ENCODE peak calls at places on chromosomes 13 and 19, in four cellular contexts. M is CD8-positive, alpha-beta T cell; V is AG09319; Y is SW 1271. Z is an unnamed sample.

GRCh38 chr19:42207767-42208259 is 9.7 kb downstream of the DEDD2 start:
- DNase-seq in M (no peak), V (no peak), Y (no peak), Z (no peak)

GRCh38 chr19:43700368-43701015 is 15.4 kb upstream of the IRGC start:
- DNase-seq in M (no peak), V (peak), Y (no peak), Z (no peak)

GRCh38 chr19:47443331-47443730 is 24.0 kb upstream of the MEIS3 start:
- DNase-seq in M (no peak), V (no peak), Y (no peak), Z (no peak)

GRCh38 chr13:19890030-19890429 is 26.6 kb upstream of the ZMYM5 start:
- DNase-seq in M (no peak), V (no peak), Y (no peak), Z (no peak)

GRCh38 chr13:99693351-99693750 is 192.1 kb downstream of the TM9SF2 start:
- DNase-seq in M (no peak), V (no peak), Y (no peak), Z (no peak)

GRCh38 chr13:113291997-113292862 is 4.8 kb upstream of the LAMP1 start:
- DNase-seq in M (no peak), V (no peak), Y (no peak), Z (no peak)

GRCh38 chr19:58518261-58519086 is 1.1 kb downstream of the ZBTB45 start:
- DNase-seq in M (no peak), V (no peak), Y (no peak), Z (no peak)

GRCh38 chr13:27302643-27303262 is 32.1 kb downstream of the RASL11A start:
- DNase-seq in M (no peak), V (no peak), Y (no peak), Z (no peak)

GRCh38 chr19:13597625-13598024 is 91.3 kb upstream of the CACNA1A start:
- DNase-seq in M (peak), V (peak), Y (no peak), Z (peak)

GRCh38 chr13:33087790-33088189 is 71.6 kb downstream of the KL start:
- DNase-seq in M (no peak), V (no peak), Y (no peak), Z (no peak)

GRCh38 chr19:32373614-32374295 is 28.3 kb downstream of the ZNF507 start:
- DNase-seq in M (no peak), V (peak), Y (peak), Z (no peak)

GRCh38 chr13:48160879-48161278 is 66.0 kb upstream of the MED4 start:
- DNase-seq in M (no peak), V (no peak), Y (no peak), Z (no peak)

GRCh38 chr13:29847501-29847983 is 2.9 kb downstream of the UBL3 start:
- DNase-seq in M (no peak), V (no peak), Y (no peak), Z (no peak)

GRCh38 chr13:22926176-22927007 is 254.4 kb upstream of the SGCG start:
- DNase-seq in M (no peak), V (peak), Y (no peak), Z (no peak)

GRCh38 chr19:41189425-41190065 is 3.5 kb upstream of the CYP2S1 start:
- DNase-seq in M (no peak), V (no peak), Y (no peak), Z (no peak)

GRCh38 chr19:14048439-14049153 is 13.3 kb downstream of the PALM3 start:
- DNase-seq in M (peak), V (no peak), Y (no peak), Z (peak)

GRCh38 chr13:86760620-86761019 is 910.6 kb upstream of the SLITRK5 start:
- DNase-seq in M (no peak), V (no peak), Y (no peak), Z (no peak)

GRCh38 chr13:76038920-76039716 is 403.0 kb downstream of the LMO7 start:
- DNase-seq in M (no peak), V (no peak), Y (no peak), Z (no peak)

GRCh38 chr13:111051656-111052232 is 63.4 kb upstream of the ARHGEF7 start:
- DNase-seq in M (no peak), V (no peak), Y (no peak), Z (no peak)

GRCh38 chr19:47176627-47177090 is 46.0 kb downstream of the SAE1 start:
- DNase-seq in M (no peak), V (peak), Y (no peak), Z (peak)

GRCh38 chr19:56114051-56114694 is 6.9 kb downstream of the ZNF787 start:
- DNase-seq in M (no peak), V (no peak), Y (no peak), Z (no peak)

GRCh38 chr13:104571161-104571889 is 1505.1 kb upstream of the SLC10A2 start:
- DNase-seq in M (no peak), V (no peak), Y (peak), Z (no peak)

GRCh38 chr19:489418-490196 is 6.7 kb upstream of the MADCAM1 start:
- DNase-seq in M (no peak), V (no peak), Y (no peak), Z (no peak)

GRCh38 chr19:28443361-28443760 is 769.6 kb downstream of the UQCRFS1 start:
- DNase-seq in M (no peak), V (no peak), Y (no peak), Z (no peak)

GRCh38 chr19:518292-519231 is 11.3 kb downstream of the TPGS1 start:
- DNase-seq in M (peak), V (no peak), Y (no peak), Z (no peak)

GRCh38 chr19:19040417-19040816 is 7.0 kb downstream of the ARMC6 start:
- DNase-seq in M (no peak), V (peak), Y (no peak), Z (no peak)

GRCh38 chr13:110275931-110276552 is 30.9 kb downstream of the COL4A1 start:
- DNase-seq in M (no peak), V (no peak), Y (no peak), Z (no peak)

GRCh38 chr19:14731200-14731599 is 41.4 kb downstream of the ZNF333 start:
- DNase-seq in M (no peak), V (no peak), Y (no peak), Z (no peak)

GRCh38 chr13:110287031-110287828 is 19.7 kb downstream of the COL4A1 start:
- DNase-seq in M (no peak), V (no peak), Y (no peak), Z (no peak)

GRCh38 chr13:47964863-47965262 is 36.2 kb downstream of the SUCLA2 start:
- DNase-seq in M (no peak), V (no peak), Y (no peak), Z (no peak)

GRCh38 chr19:4347521-4347920 is 4.2 kb downstream of the MPND start:
- DNase-seq in M (no peak), V (no peak), Y (no peak), Z (no peak)

GRCh38 chr13:110121312-110122083 is 185.5 kb downstream of the COL4A1 start:
- DNase-seq in M (no peak), V (no peak), Y (no peak), Z (no peak)

GRCh38 chr19:28284389-28284788 is 928.6 kb downstream of the UQCRFS1 start:
- DNase-seq in M (no peak), V (no peak), Y (no peak), Z (no peak)

GRCh38 chr19:33795370-33796163 is 1.1 kb upstream of the KCTD15 start:
- DNase-seq in M (no peak), V (peak), Y (peak), Z (peak)

GRCh38 chr19:45764487-45764886 is 4.6 kb downstream of the SIX5 start:
- DNase-seq in M (no peak), V (no peak), Y (no peak), Z (no peak)

GRCh38 chr13:26323127-26323526 is 69.2 kb downstream of the CDK8 start:
- DNase-seq in M (no peak), V (no peak), Y (no peak), Z (no peak)

GRCh38 chr19:48835734-48836088 is 580 bp downstream of the HSD17B14 start:
- DNase-seq in M (peak), V (peak), Y (peak), Z (peak)

GRCh38 chr13:52006491-52007245 is 4.6 kb downstream of the ATP7B start:
- DNase-seq in M (no peak), V (no peak), Y (no peak), Z (no peak)